ENCODE peak calls at places on chromosomes 4 and X, in four cellular contexts. One of them, this sample, is unnamed.

GRCh38 chr4:71184195-71184781 is 154.5 kb upstream of the SLC4A4 start:
- DNase-seq in astrocyte of the spinal cord: peak
- DNase-seq in fibroblast of pulmonary artery: peak
- DNase-seq in K562: peak
- DNase-seq in this sample: peak

GRCh38 chr4:187469627-187470026 is 525.9 kb upstream of the ZFP42 start:
- DNase-seq in astrocyte of the spinal cord: no peak
- DNase-seq in fibroblast of pulmonary artery: no peak
- DNase-seq in K562: no peak
- DNase-seq in this sample: no peak

GRCh38 chr4:158827475-158828085 is 58.8 kb downstream of the FNIP2 start:
- DNase-seq in astrocyte of the spinal cord: no peak
- DNase-seq in fibroblast of pulmonary artery: no peak
- DNase-seq in K562: no peak
- DNase-seq in this sample: no peak

GRCh38 chrX:15714529-15714928 is 23.5 kb upstream of the CA5B start:
- DNase-seq in astrocyte of the spinal cord: no peak
- DNase-seq in fibroblast of pulmonary artery: no peak
- DNase-seq in K562: no peak
- DNase-seq in this sample: no peak

GRCh38 chrX:34382416-34382815 is 250.3 kb upstream of the FAM47A start:
- DNase-seq in astrocyte of the spinal cord: peak
- DNase-seq in fibroblast of pulmonary artery: peak
- DNase-seq in K562: no peak
- DNase-seq in this sample: peak

GRCh38 chrX:73977542-73978169 is 326.3 kb upstream of the ZCCHC13 start:
- DNase-seq in astrocyte of the spinal cord: peak
- DNase-seq in fibroblast of pulmonary artery: no peak
- DNase-seq in K562: no peak
- DNase-seq in this sample: no peak

GRCh38 chrX:115147220-115147619 is 42.0 kb upstream of the RBMXL3 start:
- DNase-seq in astrocyte of the spinal cord: peak
- DNase-seq in fibroblast of pulmonary artery: peak
- DNase-seq in K562: peak
- DNase-seq in this sample: peak

GRCh38 chr4:94406668-94407437 is 44.9 kb upstream of the PDLIM5 start:
- DNase-seq in astrocyte of the spinal cord: peak
- DNase-seq in fibroblast of pulmonary artery: peak
- DNase-seq in K562: peak
- DNase-seq in this sample: peak

GRCh38 chrX:53316860-53317237 is 35.5 kb upstream of the IQSEC2 start:
- DNase-seq in astrocyte of the spinal cord: no peak
- DNase-seq in fibroblast of pulmonary artery: no peak
- DNase-seq in K562: no peak
- DNase-seq in this sample: no peak

GRCh38 chr4:89640620-89641366 is 196.2 kb downstream of the SNCA start:
- DNase-seq in astrocyte of the spinal cord: peak
- DNase-seq in fibroblast of pulmonary artery: peak
- DNase-seq in K562: peak
- DNase-seq in this sample: peak

GRCh38 chr4:109127866-109128265 is 174.6 kb downstream of the COL25A1 start:
- DNase-seq in astrocyte of the spinal cord: no peak
- DNase-seq in fibroblast of pulmonary artery: no peak
- DNase-seq in K562: no peak
- DNase-seq in this sample: no peak

GRCh38 chrX:140040397-140040796 is 75.1 kb upstream of the CXorf66 start:
- DNase-seq in astrocyte of the spinal cord: peak
- DNase-seq in fibroblast of pulmonary artery: no peak
- DNase-seq in K562: no peak
- DNase-seq in this sample: no peak

GRCh38 chr4:128310266-128310697 is 22.7 kb upstream of the PGRMC2 start:
- DNase-seq in astrocyte of the spinal cord: no peak
- DNase-seq in fibroblast of pulmonary artery: peak
- DNase-seq in K562: no peak
- DNase-seq in this sample: peak

GRCh38 chr4:183971938-183972490 is 66.9 kb downstream of the STOX2 start:
- DNase-seq in astrocyte of the spinal cord: peak
- DNase-seq in fibroblast of pulmonary artery: peak
- DNase-seq in K562: no peak
- DNase-seq in this sample: no peak

GRCh38 chr4:104457308-104457981 is 37.2 kb downstream of the CXXC4 start:
- DNase-seq in astrocyte of the spinal cord: no peak
- DNase-seq in fibroblast of pulmonary artery: no peak
- DNase-seq in K562: no peak
- DNase-seq in this sample: no peak

GRCh38 chr4:147732516-147733193 is 767 bp downstream of the ARHGAP10 start:
- DNase-seq in astrocyte of the spinal cord: peak
- DNase-seq in fibroblast of pulmonary artery: no peak
- DNase-seq in K562: peak
- DNase-seq in this sample: peak

GRCh38 chrX:79065696-79066095 is 78.8 kb upstream of the GPR174 start:
- DNase-seq in astrocyte of the spinal cord: no peak
- DNase-seq in fibroblast of pulmonary artery: no peak
- DNase-seq in K562: no peak
- DNase-seq in this sample: no peak

GRCh38 chrX:96126182-96126581 is 558.5 kb upstream of the DIAPH2 start:
- DNase-seq in astrocyte of the spinal cord: no peak
- DNase-seq in fibroblast of pulmonary artery: no peak
- DNase-seq in K562: no peak
- DNase-seq in this sample: no peak

GRCh38 chrX:45083314-45083713 is 117.4 kb downstream of the DIPK2B start:
- DNase-seq in astrocyte of the spinal cord: no peak
- DNase-seq in fibroblast of pulmonary artery: peak
- DNase-seq in K562: no peak
- DNase-seq in this sample: peak

GRCh38 chr4:1793496-1793840 is 375 bp downstream of the FGFR3 start:
- DNase-seq in astrocyte of the spinal cord: no peak
- DNase-seq in fibroblast of pulmonary artery: peak
- DNase-seq in K562: peak
- DNase-seq in this sample: peak

GRCh38 chr4:148052448-148052847 is 320.6 kb downstream of the ARHGAP10 start:
- DNase-seq in astrocyte of the spinal cord: no peak
- DNase-seq in fibroblast of pulmonary artery: peak
- DNase-seq in K562: no peak
- DNase-seq in this sample: no peak

GRCh38 chr4:1792832-1793495 is at the start of gene FGFR3:
- DNase-seq in astrocyte of the spinal cord: no peak
- DNase-seq in fibroblast of pulmonary artery: peak
- DNase-seq in K562: peak
- DNase-seq in this sample: no peak

GRCh38 chrX:139862208-139862607 is 70.6 kb downstream of the ATP11C start:
- DNase-seq in astrocyte of the spinal cord: no peak
- DNase-seq in fibroblast of pulmonary artery: no peak
- DNase-seq in K562: no peak
- DNase-seq in this sample: no peak

DNA sequence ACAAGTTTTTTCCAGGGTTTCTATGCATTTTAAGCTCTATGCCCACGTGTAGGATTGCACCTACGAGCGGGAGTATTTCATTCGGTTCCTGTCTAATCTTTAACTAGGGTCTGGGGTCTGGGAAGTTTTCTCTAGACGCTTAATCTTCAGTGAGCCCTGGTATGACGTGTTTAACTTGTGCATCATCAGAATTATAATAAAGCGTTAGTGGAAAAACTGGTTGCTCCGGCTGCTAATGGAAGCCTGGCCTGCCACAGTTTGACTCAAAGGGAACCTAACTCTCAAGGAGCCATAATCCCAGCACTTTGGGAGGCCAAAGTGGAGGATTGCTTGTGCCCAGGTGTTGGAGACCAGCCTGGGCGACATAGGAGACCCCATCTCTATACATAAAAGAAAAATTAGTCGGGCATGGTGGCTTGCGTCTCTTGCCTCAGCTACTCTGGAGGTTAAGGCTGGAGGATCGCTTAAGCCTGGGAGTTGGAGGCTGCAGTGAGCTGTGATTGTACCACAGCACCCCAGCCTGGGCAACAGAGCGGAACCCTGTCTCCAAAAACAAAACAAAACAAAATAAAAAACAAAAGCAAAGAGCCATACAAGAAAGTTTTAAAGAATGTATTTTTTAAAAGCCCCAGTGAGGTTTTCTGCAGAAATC is 30.2 kb downstream of the ARSD start:
- DNase-seq in astrocyte of the spinal cord: no peak
- DNase-seq in fibroblast of pulmonary artery: no peak
- DNase-seq in K562: no peak
- DNase-seq in this sample: no peak
- H3K4me3 ChIP-seq in astrocyte of the spinal cord: no peak
- H3K4me3 ChIP-seq in fibroblast of pulmonary artery: no peak
- H3K4me3 ChIP-seq in K562: no peak
- H3K4me3 ChIP-seq in this sample: no peak

DNA sequence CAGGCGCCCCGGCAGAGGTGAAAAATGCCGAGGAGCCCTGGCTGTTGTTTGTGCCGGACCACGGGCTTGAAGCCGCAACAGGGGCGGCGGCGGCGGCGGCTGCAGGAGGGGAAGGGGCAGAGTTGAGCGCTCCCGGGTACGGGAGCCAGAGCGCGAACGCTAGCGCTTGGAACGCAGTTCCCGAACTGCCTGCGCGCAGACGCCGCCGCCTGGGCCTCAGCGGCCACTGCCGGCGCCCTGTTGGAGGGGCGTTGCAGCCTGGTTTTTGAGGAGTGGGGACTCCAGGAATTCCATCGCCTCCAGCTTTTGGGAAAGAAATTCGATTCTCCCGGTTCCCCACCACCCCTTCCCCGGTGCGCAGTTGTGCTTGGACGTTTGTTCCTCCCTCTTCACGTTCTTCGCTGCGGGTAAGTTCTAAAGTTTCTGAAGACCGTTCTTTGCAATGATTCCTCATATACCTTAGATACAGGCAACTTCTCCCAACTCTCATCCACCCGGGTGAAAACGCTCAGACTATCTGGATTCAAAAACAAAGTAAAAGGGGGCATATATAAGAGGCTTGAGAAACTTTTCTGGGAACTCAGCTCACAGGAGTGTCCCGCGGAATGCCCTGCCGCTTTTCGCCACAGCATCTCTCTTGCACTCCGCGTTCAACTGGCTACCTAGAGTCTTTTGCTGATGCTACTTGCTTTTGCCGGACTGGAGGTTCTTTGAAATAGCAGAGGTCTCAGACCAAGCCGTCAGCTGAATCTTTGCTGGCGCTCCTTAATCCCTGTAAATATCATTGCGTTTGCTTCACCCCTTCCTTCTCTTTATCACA is 1.0 kb downstream of the FAT4 start:
- DNase-seq in astrocyte of the spinal cord: peak
- DNase-seq in fibroblast of pulmonary artery: peak
- DNase-seq in K562: no peak
- DNase-seq in this sample: peak
- TF ChIP-seq CTCF in astrocyte of the spinal cord: peak
- TF ChIP-seq CTCF in fibroblast of pulmonary artery: peak
- TF ChIP-seq CTCF in K562: no peak
- TF ChIP-seq CTCF in this sample: peak

GRCh38 chr4:150332961-150333360 is 249.0 kb upstream of the MAB21L2 start:
- DNase-seq in astrocyte of the spinal cord: no peak
- DNase-seq in fibroblast of pulmonary artery: no peak
- DNase-seq in K562: no peak
- DNase-seq in this sample: no peak
- H3K4me3 ChIP-seq in astrocyte of the spinal cord: no peak
- H3K4me3 ChIP-seq in fibroblast of pulmonary artery: no peak
- H3K4me3 ChIP-seq in K562: no peak
- H3K4me3 ChIP-seq in this sample: no peak

DNA sequence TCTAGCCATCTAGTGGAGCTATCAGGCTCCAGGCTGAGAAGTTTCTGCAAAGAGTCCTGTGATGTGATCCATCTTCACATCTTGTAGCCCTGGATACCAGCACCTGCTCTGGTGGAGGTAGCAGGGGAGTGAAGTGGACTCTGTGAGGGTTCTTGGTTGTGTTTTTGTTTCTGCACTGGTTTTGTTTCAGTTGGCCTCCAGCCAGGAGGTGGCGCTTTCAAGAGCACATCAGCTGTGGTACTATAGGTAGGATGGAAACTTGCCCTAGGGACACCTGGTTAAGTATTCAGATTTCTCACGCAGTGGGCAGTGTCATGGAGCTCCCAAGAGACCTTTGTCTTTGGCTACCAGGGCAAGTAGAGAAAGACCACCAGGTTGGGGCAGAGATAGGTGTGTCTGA is 257.5 kb upstream of the SLC7A11 start:
- DNase-seq in astrocyte of the spinal cord: no peak
- DNase-seq in fibroblast of pulmonary artery: no peak
- DNase-seq in K562: no peak
- DNase-seq in this sample: no peak
- TF ChIP-seq CTCF in astrocyte of the spinal cord: no peak
- TF ChIP-seq CTCF in fibroblast of pulmonary artery: no peak
- TF ChIP-seq CTCF in K562: no peak
- TF ChIP-seq CTCF in this sample: no peak

GRCh38 chr4:74944354-74944793 is 11.5 kb downstream of the PARM1 start:
- DNase-seq in astrocyte of the spinal cord: no peak
- DNase-seq in fibroblast of pulmonary artery: no peak
- DNase-seq in K562: no peak
- DNase-seq in this sample: no peak
- H3K4me3 ChIP-seq in astrocyte of the spinal cord: no peak
- H3K4me3 ChIP-seq in fibroblast of pulmonary artery: no peak
- H3K4me3 ChIP-seq in K562: no peak
- H3K4me3 ChIP-seq in this sample: no peak

GRCh38 chrX:11105080-11105479 is 6.1 kb upstream of the HCCS start:
- DNase-seq in astrocyte of the spinal cord: no peak
- DNase-seq in fibroblast of pulmonary artery: peak
- DNase-seq in K562: peak
- DNase-seq in this sample: peak
- TF ChIP-seq CTCF in astrocyte of the spinal cord: no peak
- TF ChIP-seq CTCF in fibroblast of pulmonary artery: no peak
- TF ChIP-seq CTCF in K562: no peak
- TF ChIP-seq CTCF in this sample: no peak

GRCh38 chr4:172096771-172097170 is 283.6 kb downstream of the GALNTL6 start:
- DNase-seq in astrocyte of the spinal cord: peak
- DNase-seq in fibroblast of pulmonary artery: peak
- DNase-seq in K562: no peak
- DNase-seq in this sample: peak
- H3K4me3 ChIP-seq in astrocyte of the spinal cord: no peak
- H3K4me3 ChIP-seq in fibroblast of pulmonary artery: no peak
- H3K4me3 ChIP-seq in K562: no peak
- H3K4me3 ChIP-seq in this sample: no peak

GRCh38 chr4:106329027-106329618 is 12.8 kb downstream of the AIMP1 start:
- DNase-seq in astrocyte of the spinal cord: peak
- DNase-seq in fibroblast of pulmonary artery: peak
- DNase-seq in K562: peak
- DNase-seq in this sample: peak
- TF ChIP-seq CTCF in astrocyte of the spinal cord: peak
- TF ChIP-seq CTCF in fibroblast of pulmonary artery: peak
- TF ChIP-seq CTCF in K562: peak
- TF ChIP-seq CTCF in this sample: peak

DNA sequence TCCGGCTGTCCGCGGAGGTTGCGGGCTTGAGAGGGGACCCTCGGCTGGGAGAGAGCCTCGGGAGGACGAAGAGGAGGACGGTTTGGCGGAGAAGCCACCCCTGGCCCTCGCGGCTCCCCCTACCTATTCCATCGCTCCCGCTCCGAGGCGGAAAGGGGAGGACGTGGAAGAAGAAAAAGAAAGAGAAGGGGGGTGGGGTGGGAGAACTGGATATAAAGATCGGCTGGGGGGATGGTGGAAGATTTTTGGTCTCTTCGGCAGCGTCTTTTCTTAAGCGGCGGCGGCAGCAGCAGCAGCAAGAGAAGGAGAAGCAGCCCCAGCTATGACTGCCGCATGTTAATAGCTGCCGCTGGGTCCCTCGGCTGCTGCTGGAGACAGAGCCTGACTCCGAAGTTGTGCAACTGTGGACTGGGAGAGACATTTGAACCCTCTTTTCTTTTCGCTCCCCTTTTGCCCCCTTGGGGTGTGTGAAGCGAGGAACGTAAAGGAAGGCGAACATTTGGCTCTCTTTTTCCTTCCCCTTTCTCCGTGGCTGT is 933 bp downstream of the ADGRL3 start:
- DNase-seq in astrocyte of the spinal cord: peak
- DNase-seq in fibroblast of pulmonary artery: peak
- DNase-seq in K562: no peak
- DNase-seq in this sample: peak
- H3K4me3 ChIP-seq in astrocyte of the spinal cord: peak
- H3K4me3 ChIP-seq in fibroblast of pulmonary artery: peak
- H3K4me3 ChIP-seq in K562: no peak
- H3K4me3 ChIP-seq in this sample: peak